ENCODE peak calls at places on chromosomes 7 and 10, in nine cellular contexts. K is fibroblast of lung, W is PC-3, T is nephron progenitor cell, H is B cell, J is glutamatergic neuron, F is neural progenitor cell, D is psoas muscle, M is heart left ventricle. Z is an unnamed sample.

GRCh38 chr7:84337386-84337785 is 142.8 kb upstream of the SEMA3A start:
- DNase-seq in K (peak), H (no peak), W (peak), J (no peak), D (no peak), T (no peak), F (no peak), M (no peak), Z (no peak)

GRCh38 chr7:68998136-68998535 is 600.1 kb upstream of the AUTS2 start:
- DNase-seq in T (no peak), W (no peak), J (no peak), F (no peak), K (peak), D (no peak), H (no peak), M (no peak), Z (no peak)

GRCh38 chr10:129193148-129193547 is 273.9 kb upstream of the MGMT start:
- DNase-seq in J (no peak), M (no peak), K (no peak), W (no peak), T (no peak), F (no peak), D (peak), H (no peak), Z (peak)

GRCh38 chr10:23341004-23341403 is 3.6 kb downstream of the C10orf67 start:
- DNase-seq in H (no peak), D (no peak), W (peak), K (peak), J (no peak), F (no peak), M (no peak), T (no peak), Z (peak)

GRCh38 chr10:5297466-5297865 is 67.3 kb upstream of the UCN3 start:
- DNase-seq in M (peak), W (no peak), D (peak), J (no peak), H (no peak), K (no peak), T (no peak), F (no peak), Z (peak)

GRCh38 chr10:25651534-25651933 is 282.5 kb upstream of the MYO3A start:
- DNase-seq in M (no peak), K (no peak), W (no peak), H (no peak), T (no peak), J (no peak), F (no peak), D (no peak), Z (no peak)

GRCh38 chr10:43231523-43232078 is 35.3 kb downstream of the RASGEF1A start:
- DNase-seq in M (peak), D (peak), T (peak), W (no peak), H (peak), J (peak), K (no peak), F (no peak), Z (peak)

GRCh38 chr10:86262671-86263165 is 103.9 kb downstream of the GRID1 start:
- DNase-seq in H (no peak), T (peak), K (peak), M (no peak), J (no peak), D (no peak), F (peak), W (no peak), Z (no peak)

GRCh38 chr10:120336910-120337540 is 120.0 kb upstream of the PLPP4 start:
- DNase-seq in T (peak), M (no peak), H (peak), K (peak), D (no peak), F (peak), W (peak), J (peak), Z (peak)

GRCh38 chr7:51774178-51774577 is 457.6 kb upstream of the COBL start:
- DNase-seq in M (no peak), F (peak), J (no peak), D (no peak), K (no peak), W (no peak), T (no peak), H (no peak), Z (no peak)

GRCh38 chr10:48205918-48206317 is 68.6 kb downstream of the FRMPD2 start:
- DNase-seq in J (no peak), K (peak), H (no peak), D (no peak), M (no peak), F (no peak), W (peak), T (no peak), Z (no peak)

GRCh38 chr10:113026679-113027078 is 76.6 kb downstream of the TCF7L2 start:
- DNase-seq in W (no peak), M (no peak), K (peak), J (no peak), D (no peak), F (no peak), T (no peak), H (no peak), Z (no peak)

GRCh38 chr10:109882251-109883057 is 40.9 kb downstream of the XPNPEP1 start:
- DNase-seq in K (no peak), H (no peak), F (no peak), T (no peak), W (no peak), J (no peak), M (peak), D (no peak), Z (no peak)

GRCh38 chr10:17009228-17009700 is 120.3 kb downstream of the CUBN start:
- DNase-seq in M (no peak), D (no peak), J (no peak), F (no peak), H (no peak), T (no peak), K (peak), W (peak), Z (no peak)

GRCh38 chr10:17836917-17837316 is 27.8 kb downstream of the MRC1 start:
- DNase-seq in J (no peak), T (peak), H (no peak), K (peak), W (peak), M (peak), F (peak), D (no peak), Z (no peak)

GRCh38 chr7:101884671-101885596 is 67.5 kb downstream of the CUX1 start:
- DNase-seq in F (no peak), K (no peak), W (no peak), J (no peak), D (no peak), H (peak), M (no peak), T (no peak), Z (peak)

GRCh38 chr7:119271147-119271779 is 1001.7 kb upstream of the KCND2 start:
- DNase-seq in M (no peak), F (no peak), J (no peak), H (no peak), K (no peak), T (no peak), W (no peak), D (no peak), Z (no peak)

GRCh38 chr7:116697152-116697551 is 25.2 kb downstream of the MET start:
- DNase-seq in J (no peak), W (no peak), D (no peak), K (no peak), H (no peak), F (no peak), T (no peak), M (no peak), Z (no peak)

GRCh38 chr7:42935861-42936260 is 3.7 kb downstream of the MRPL32 start:
- DNase-seq in M (no peak), K (no peak), T (no peak), F (no peak), H (no peak), J (no peak), W (no peak), D (no peak), Z (no peak)

GRCh38 chr10:124744688-124745055 is 494 bp upstream of the FAM53B start:
- DNase-seq in K (peak), D (no peak), W (peak), F (no peak), M (no peak), H (no peak), J (no peak), T (no peak), Z (no peak)

GRCh38 chr7:22109761-22110160 is 164.1 kb upstream of the CDCA7L start:
- DNase-seq in W (peak), M (no peak), K (peak), J (peak), T (peak), D (peak), F (peak), H (peak), Z (peak)

GRCh38 chr10:24215603-24216002 is 6.7 kb downstream of the KIAA1217 start:
- DNase-seq in W (no peak), H (no peak), K (no peak), J (no peak), T (no peak), M (no peak), F (no peak), D (no peak), Z (no peak)

GRCh38 chr7:137094-137861 is 55.1 kb upstream of the FAM20C start:
- DNase-seq in T (no peak), H (no peak), W (no peak), J (peak), F (no peak), D (peak), K (no peak), M (no peak), Z (no peak)

GRCh38 chr10:72875250-72876055 is 18.1 kb upstream of the OIT3 start:
- DNase-seq in T (no peak), M (no peak), H (peak), F (peak), W (peak), K (peak), J (peak), D (no peak), Z (no peak)

GRCh38 chr10:28872592-28873165 is 195.4 kb downstream of the BAMBI start:
- DNase-seq in K (no peak), T (no peak), F (no peak), M (no peak), J (no peak), W (no peak), D (no peak), H (no peak), Z (no peak)

GRCh38 chr7:27176962-27177794 is 3.1 kb upstream of the HOXA10 start:
- DNase-seq in K (no peak), T (peak), M (no peak), W (no peak), F (no peak), D (peak), J (peak), H (no peak), Z (no peak)

GRCh38 chr7:27961255-27961654 is 219.3 kb downstream of the JAZF1 start:
- DNase-seq in T (no peak), H (no peak), M (no peak), D (no peak), J (no peak), F (no peak), W (peak), K (peak), Z (no peak)

GRCh38 chr10:49488056-49488455 is 50.9 kb downstream of the ERCC6 start:
- DNase-seq in J (no peak), K (no peak), W (no peak), M (no peak), T (peak), D (no peak), F (no peak), H (no peak), Z (no peak)

GRCh38 chr10:132223156-132223590 is 36.4 kb downstream of the DPYSL4 start:
- DNase-seq in T (peak), D (peak), W (peak), F (peak), K (peak), J (peak), M (peak), H (peak), Z (peak)

GRCh38 chr10:72243822-72244437 is 27.9 kb upstream of the ASCC1 start:
- DNase-seq in W (peak), H (no peak), T (no peak), F (no peak), J (no peak), M (peak), K (peak), D (peak), Z (no peak)

GRCh38 chr10:29681700-29682444 is 47.1 kb upstream of the SVIL start:
- DNase-seq in T (no peak), J (no peak), H (peak), F (no peak), D (no peak), K (no peak), W (no peak), M (peak), Z (peak)

DNA sequence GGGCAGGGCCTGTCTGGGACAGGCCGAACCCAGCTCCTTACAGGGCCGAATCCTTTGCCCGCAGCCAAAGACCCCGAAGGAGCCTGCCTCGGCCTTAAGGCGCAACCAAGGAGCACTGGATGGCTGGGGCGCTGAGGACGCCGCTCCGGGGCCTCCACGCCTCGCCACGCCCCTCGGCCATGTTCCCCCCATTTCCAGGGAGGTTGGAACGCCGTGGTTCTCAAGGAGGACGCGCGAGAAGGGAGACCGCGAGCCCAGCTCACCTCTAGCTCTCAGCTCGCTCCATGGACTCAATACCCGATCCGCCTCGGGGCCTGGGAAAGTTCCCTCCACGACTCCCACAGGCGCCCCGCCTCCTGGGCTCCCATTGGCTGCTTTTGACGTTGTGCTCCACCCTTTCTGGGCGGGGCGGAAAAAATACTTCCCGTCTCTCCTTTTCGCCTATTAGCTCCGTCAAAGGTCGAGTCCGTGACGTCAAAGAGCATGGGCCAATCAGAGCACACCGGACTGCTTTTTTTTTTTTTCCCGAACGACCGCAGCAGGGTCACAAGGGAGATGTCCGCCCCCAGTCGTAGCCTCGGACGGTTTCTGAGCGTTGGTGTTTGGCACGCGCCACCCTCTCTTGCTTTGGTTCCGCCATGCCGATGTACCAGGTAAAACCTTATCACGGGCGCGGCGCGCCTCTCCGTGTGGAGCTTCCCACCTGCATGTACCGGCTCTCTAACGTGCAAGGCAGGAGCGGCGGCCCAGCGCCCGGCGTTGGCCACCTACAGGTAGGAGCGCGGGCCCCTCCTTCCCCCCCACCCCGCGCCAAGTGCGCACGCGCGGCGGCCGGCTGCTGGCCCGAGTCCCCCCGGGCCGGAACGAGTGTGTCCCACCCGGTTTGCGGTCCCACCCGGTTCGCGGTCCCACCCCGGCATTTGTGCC is 305.7 kb downstream of the TYW1 start:
- DNase-seq in F (peak), K (peak), D (peak), M (peak), T (peak), H (peak), J (peak), W (peak), Z (peak)
- TF ChIP-seq CTCF in F (peak), K (peak), D (peak), M (peak), T (no peak), H (peak), J (no peak), W (no peak), Z (no peak)

GRCh38 chr7:11557627-11558026 is 274.4 kb downstream of the THSD7A start:
- DNase-seq in J (no peak), K (peak), D (no peak), M (no peak), W (peak), F (peak), T (peak), H (no peak), Z (no peak)
- TF ChIP-seq CTCF in J (peak), K (no peak), D (no peak), M (no peak), W (peak), F (peak), T (peak), H (no peak), Z (no peak)

GRCh38 chr7:17274551-17275245 is 23.8 kb upstream of the AHR start:
- DNase-seq in D (no peak), M (no peak), J (no peak), T (no peak), H (no peak), F (no peak), K (peak), W (peak), Z (peak)
- TF ChIP-seq CTCF in D (no peak), M (no peak), J (no peak), T (no peak), H (no peak), F (no peak), K (no peak), W (no peak), Z (no peak)

GRCh38 chr7:123749537-123749857 is 694 bp upstream of the WASL start:
- DNase-seq in K (no peak), D (no peak), J (no peak), W (peak), F (no peak), H (no peak), M (no peak), T (no peak), Z (peak)
- TF ChIP-seq CTCF in K (no peak), D (no peak), J (no peak), W (no peak), F (no peak), H (no peak), M (no peak), T (no peak), Z (no peak)

Z was measured in activated CD8-positive, alpha-beta T cell treated with anti-CD3 and anti-CD28 coated beads for 36 hours.